ENCODE peak calls at places on chromosomes 1 and 21, in seven cellular contexts. M is colonic mucosa, P is fibroblast of lung, O is neuronal stem cell, K is epithelial cell of esophagus, C is adrenal gland, R is fibroblast of mammary gland. D is an unnamed sample.

GRCh38 chr1:11055676-11056075 is 4.1 kb downstream of the SRM start:
- DNase-seq in K (no peak), R (no peak), M (no peak), C (no peak), O (no peak), P (no peak), D (no peak)

GRCh38 chr1:11913291-11913690 is 12.9 kb downstream of the KIAA2013 start:
- DNase-seq in P (no peak), K (no peak), R (no peak), M (no peak), C (no peak), O (no peak), D (no peak)

GRCh38 chr21:45413922-45414321 is 9.0 kb downstream of the COL18A1 start:
- DNase-seq in K (no peak), O (no peak), M (no peak), R (no peak), C (no peak), P (no peak), D (no peak)

GRCh38 chr1:230994860-230995259 is 16.0 kb downstream of the ARV1 start:
- DNase-seq in M (no peak), R (no peak), C (no peak), P (no peak), O (no peak), K (no peak), D (no peak)

GRCh38 chr1:159030865-159031472 is 21.3 kb downstream of the IFI16 start:
- DNase-seq in M (no peak), P (no peak), C (no peak), O (no peak), K (peak), R (no peak), D (no peak)

GRCh38 chr1:212797681-212798080 is 6.0 kb downstream of the TATDN3 start:
- DNase-seq in C (no peak), M (no peak), P (peak), R (peak), O (no peak), K (peak), D (no peak)

GRCh38 chr1:17678011-17678410 is 77.1 kb upstream of the ACTL8 start:
- DNase-seq in C (no peak), R (no peak), M (no peak), P (no peak), K (no peak), O (no peak), D (no peak)

GRCh38 chr1:173332026-173332425 is 124.9 kb upstream of the TNFSF4 start:
- DNase-seq in K (peak), R (peak), O (no peak), P (peak), C (peak), M (no peak), D (no peak)

GRCh38 chr1:68975534-68975933 is 478.7 kb upstream of the DEPDC1 start:
- DNase-seq in M (no peak), K (no peak), R (no peak), C (no peak), P (peak), O (peak), D (no peak)

GRCh38 chr21:36692125-36692843 is 6.6 kb upstream of the SIM2 start:
- DNase-seq in R (no peak), M (no peak), C (no peak), O (peak), P (no peak), K (no peak), D (no peak)

GRCh38 chr1:175514309-175515001 is 228.9 kb downstream of the TNR start:
- DNase-seq in C (no peak), M (no peak), K (no peak), P (peak), O (no peak), R (no peak), D (no peak)

GRCh38 chr1:204683284-204684205 is 2.0 kb downstream of the LRRN2 start:
- DNase-seq in O (no peak), M (no peak), C (no peak), R (no peak), P (no peak), K (no peak), D (no peak)

GRCh38 chr1:204688007-204688406 is 2.5 kb upstream of the LRRN2 start:
- DNase-seq in K (no peak), P (no peak), R (no peak), M (no peak), C (no peak), O (no peak), D (no peak)

GRCh38 chr1:204684206-204684536 is 1.4 kb downstream of the LRRN2 start:
- DNase-seq in C (no peak), R (no peak), P (no peak), M (no peak), O (no peak), K (no peak), D (no peak)

GRCh38 chr1:204684551-204685235 is 845 bp downstream of the LRRN2 start:
- DNase-seq in R (no peak), O (no peak), P (peak), K (no peak), M (peak), C (no peak), D (no peak)

DNA sequence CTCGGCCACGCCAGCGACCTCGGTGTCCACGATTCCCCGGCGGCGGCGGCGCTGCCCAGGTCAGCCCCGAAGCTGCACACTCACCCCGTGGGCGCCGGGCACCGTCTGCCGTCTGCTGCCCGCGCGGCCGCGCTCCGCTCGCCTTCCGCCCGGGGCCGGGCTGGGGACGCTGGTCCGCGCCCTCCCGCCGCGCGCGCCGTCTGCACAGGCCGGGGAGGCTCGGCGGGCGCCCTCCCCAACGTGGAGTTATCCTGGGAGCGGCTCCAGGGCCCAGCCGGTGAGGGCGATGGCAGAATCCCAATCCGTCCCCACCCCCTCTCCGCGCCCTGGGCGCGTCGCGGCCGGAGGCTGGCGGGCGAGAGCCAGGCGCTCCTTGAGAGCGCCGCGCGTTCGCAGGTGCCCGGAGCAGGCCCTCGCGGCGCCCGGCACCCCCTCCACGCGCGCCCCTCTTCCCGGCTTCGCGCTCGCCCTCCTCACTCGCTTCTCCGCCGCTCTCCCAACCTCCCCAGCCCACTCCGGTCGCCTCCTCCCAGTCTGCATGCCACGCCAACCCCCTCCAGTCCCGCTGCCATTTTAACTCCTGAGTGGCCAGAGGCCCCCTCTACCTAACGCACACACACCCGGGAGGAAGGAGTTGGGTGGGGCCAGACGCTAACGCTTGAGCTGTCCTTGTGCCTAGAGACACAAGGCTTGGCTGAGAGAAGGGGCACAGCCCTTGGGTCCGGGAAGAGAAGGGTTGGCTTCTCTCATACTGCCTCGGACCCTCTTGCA is at the start of gene LRRN2:
- DNase-seq in M (peak), K (peak), P (peak), R (no peak), C (no peak), O (no peak), D (no peak)
- H3K4me3 ChIP-seq in M (peak), K (no peak), P (no peak), R (no peak), C (no peak), O (peak), D (peak)

GRCh38 chr1:180854001-180854400 is 58.7 kb upstream of the KIAA1614 start:
- DNase-seq in P (peak), C (no peak), R (no peak), K (no peak), M (no peak), O (no peak), D (no peak)
- H3K4me3 ChIP-seq in P (no peak), C (no peak), R (no peak), K (no peak), M (no peak), O (no peak), D (no peak)

DNA sequence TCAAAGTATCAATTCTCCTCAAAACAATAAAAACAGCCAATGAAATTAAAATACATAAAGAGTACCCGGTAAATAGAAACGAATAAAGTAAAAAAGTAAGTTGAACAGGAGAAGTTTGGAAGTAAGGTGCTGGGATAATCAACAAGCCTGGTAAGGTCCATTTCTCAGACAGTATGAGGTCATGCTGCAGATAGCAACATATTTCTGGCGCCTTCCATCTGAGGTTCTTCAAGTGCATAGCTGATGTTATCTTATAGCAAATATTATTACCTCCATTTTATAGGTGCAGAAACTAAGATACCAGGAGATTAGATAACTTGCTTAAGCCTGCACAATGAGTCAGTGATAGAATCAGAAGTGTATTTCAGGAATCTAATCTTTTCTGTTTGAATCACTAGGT is 23.7 kb upstream of the CEP350 start:
- DNase-seq in C (no peak), K (peak), P (peak), M (no peak), O (no peak), R (no peak), D (no peak)
- H3K4me3 ChIP-seq in C (no peak), K (no peak), P (no peak), M (no peak), O (no peak), R (no peak), D (no peak)

GRCh38 chr1:240712014-240712731 is 100.2 kb upstream of the GREM2 start:
- DNase-seq in C (no peak), P (peak), M (no peak), K (no peak), O (no peak), R (peak), D (no peak)
- H3K4me3 ChIP-seq in C (no peak), P (no peak), M (no peak), K (no peak), O (no peak), R (no peak), D (no peak)

GRCh38 chr1:15696956-15697521 is 12.9 kb downstream of the PLEKHM2 start:
- DNase-seq in M (no peak), P (no peak), R (no peak), C (no peak), O (no peak), K (no peak), D (no peak)
- H3K4me3 ChIP-seq in M (no peak), P (no peak), R (no peak), C (no peak), O (no peak), K (no peak), D (peak)

GRCh38 chr1:198649598-198650338 is 10.9 kb downstream of the PTPRC start:
- DNase-seq in C (no peak), K (no peak), R (no peak), M (no peak), P (no peak), O (no peak), D (no peak)
- H3K4me3 ChIP-seq in C (no peak), K (no peak), R (no peak), M (no peak), P (no peak), O (no peak), D (no peak)

GRCh38 chr1:153919879-153920852 is 2.6 kb downstream of the GATAD2B start:
- DNase-seq in R (peak), K (peak), O (no peak), P (peak), M (no peak), C (no peak), D (no peak)
- H3K4me3 ChIP-seq in R (no peak), K (no peak), O (no peak), P (peak), M (no peak), C (no peak), D (no peak)

DNA sequence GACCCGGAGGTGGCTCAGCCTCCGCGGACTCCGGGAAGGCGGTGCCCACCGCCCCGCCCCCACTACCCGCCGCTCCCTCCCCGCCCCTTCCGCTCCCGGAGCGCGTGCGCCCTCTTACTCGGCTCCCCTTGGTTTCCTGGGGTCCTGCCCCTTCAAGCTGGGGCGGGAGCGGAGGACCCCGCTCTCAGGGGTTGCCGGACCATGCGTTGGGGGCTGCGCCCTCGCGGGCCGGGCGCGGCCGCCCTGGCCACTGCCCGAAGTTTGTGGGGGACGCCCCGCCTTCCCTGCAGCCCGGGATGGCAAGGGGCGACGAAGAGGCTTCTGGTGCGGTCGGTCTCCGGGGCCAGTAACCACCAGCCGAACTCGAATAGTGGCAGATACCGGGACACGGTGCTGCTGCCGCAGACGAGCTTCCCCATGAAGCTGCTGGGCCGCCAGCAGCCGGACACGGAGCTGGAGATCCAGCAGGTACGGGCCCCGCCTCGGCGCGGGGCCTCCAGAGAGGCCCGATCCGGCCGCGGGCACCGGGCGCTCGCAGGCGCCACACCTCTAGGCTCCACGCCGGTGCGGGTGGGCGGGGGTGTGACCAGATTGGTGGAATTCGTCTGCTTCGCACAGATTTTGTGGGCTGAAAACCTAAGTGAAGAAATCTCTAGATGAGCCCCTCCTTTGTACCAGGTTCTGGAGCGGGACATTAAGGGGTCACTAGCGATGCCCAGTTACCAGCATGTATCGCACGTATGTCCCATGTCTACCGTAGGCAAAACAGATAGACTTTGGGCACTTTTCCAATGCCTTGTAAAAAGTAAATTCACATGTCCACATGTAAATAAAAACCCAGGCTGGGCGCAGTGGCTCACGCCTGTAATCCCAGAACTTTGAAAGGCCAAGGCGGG is at the start of gene IARS2:
- DNase-seq in R (peak), O (peak), P (peak), M (peak), C (peak), K (peak), D (peak)
- H3K4me3 ChIP-seq in R (peak), O (peak), P (peak), M (peak), C (peak), K (peak), D (peak)

DNA sequence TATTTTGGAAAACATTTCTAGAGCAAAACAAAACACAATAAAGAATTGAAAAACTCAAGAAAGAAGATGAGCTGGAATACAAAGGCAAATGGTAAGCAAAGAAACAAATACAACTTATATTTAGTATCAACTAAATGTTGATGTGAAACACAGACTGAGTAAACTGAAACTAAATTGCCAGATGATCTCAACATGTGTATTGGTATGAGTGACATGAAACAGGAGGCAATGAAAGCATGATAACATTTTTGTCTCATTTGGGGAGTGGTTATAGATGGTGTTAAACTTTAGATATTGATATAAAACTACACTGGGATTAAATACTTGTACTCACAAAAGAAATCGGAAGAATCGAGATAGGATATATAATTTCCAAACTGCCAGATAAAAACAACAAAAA is 805.6 kb upstream of the CXADR start:
- DNase-seq in P (no peak), R (no peak), O (no peak), K (no peak), M (no peak), C (no peak), D (no peak)
- H3K4me3 ChIP-seq in P (no peak), R (no peak), O (no peak), K (no peak), M (no peak), C (no peak), D (no peak)

DNA sequence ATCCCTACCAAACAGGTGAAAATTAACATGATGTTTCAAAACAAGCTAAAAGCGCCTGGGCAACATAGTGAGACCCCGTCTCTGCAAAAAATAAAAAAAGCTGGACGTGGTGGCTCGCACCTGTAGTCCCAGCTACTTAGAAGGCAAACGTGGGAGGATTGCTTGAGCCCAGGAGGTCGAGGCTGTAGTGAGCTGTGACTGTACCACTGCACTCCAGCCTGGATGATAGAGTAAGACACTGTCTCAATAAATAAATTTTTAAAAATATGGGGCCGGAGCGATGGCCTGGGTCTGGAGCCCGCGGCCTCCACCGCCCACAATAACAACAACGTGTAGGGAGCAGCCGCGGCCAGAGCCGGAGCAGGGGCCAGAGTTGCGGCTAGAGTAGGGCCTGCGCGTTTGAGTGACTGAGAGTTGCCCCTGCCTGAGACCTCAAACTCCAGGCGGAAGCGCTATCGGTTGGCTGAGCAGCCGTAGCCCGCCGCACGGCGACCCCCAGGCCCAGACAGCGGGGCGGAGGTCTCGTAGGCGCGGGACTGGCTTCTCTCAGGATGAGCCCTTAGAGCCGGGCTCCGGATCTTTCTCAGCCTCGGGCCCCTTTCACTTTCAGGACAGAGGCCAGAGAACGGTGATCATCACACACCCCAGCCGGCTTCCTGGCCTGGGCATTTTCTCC is 41.4 kb downstream of the ZMYM1 start:
- DNase-seq in R (peak), M (no peak), K (no peak), O (no peak), C (peak), P (peak), D (no peak)
- H3K4me3 ChIP-seq in R (peak), M (peak), K (no peak), O (no peak), C (no peak), P (peak), D (peak)